ENCODE peak calls at places on chromosomes 4 and X, in ten cellular contexts. One of them, this sample, is unnamed. For H3K9me3 and H3K4me1, the result is how much of the 10 kb centered on the place peaks cover.

GRCh38 chr4:169228076-169228475 is 42.7 kb downstream of the SH3RF1 start:
- DNase-seq in A549: no peak
- DNase-seq in colonic mucosa: no peak
- DNase-seq in neural progenitor cell: no peak
- DNase-seq in neuronal stem cell: no peak
- DNase-seq in CD8-positive, alpha-beta T cell: no peak
- DNase-seq in mesenchymal stem cell: no peak
- DNase-seq in heart left ventricle: no peak
- DNase-seq in NT2/D1: no peak
- DNase-seq in upper lobe of left lung: no peak
- DNase-seq in this sample: no peak

GRCh38 chrX:96763608-96764007 is 79.0 kb downstream of the DIAPH2 start:
- DNase-seq in A549: no peak
- DNase-seq in colonic mucosa: no peak
- DNase-seq in neural progenitor cell: no peak
- DNase-seq in neuronal stem cell: no peak
- DNase-seq in CD8-positive, alpha-beta T cell: no peak
- DNase-seq in mesenchymal stem cell: no peak
- DNase-seq in heart left ventricle: no peak
- DNase-seq in NT2/D1: no peak
- DNase-seq in upper lobe of left lung: no peak
- DNase-seq in this sample: no peak

GRCh38 chr4:24330198-24330972 is 254.0 kb downstream of the DHX15 start:
- DNase-seq in A549: no peak
- DNase-seq in colonic mucosa: no peak
- DNase-seq in neural progenitor cell: no peak
- DNase-seq in neuronal stem cell: no peak
- DNase-seq in CD8-positive, alpha-beta T cell: no peak
- DNase-seq in mesenchymal stem cell: no peak
- DNase-seq in heart left ventricle: no peak
- DNase-seq in NT2/D1: no peak
- DNase-seq in upper lobe of left lung: peak
- DNase-seq in this sample: no peak

GRCh38 chrX:1307626-1308340 is 28.8 kb upstream of the IL3RA start:
- DNase-seq in A549: no peak
- DNase-seq in colonic mucosa: no peak
- DNase-seq in neural progenitor cell: no peak
- DNase-seq in neuronal stem cell: no peak
- DNase-seq in CD8-positive, alpha-beta T cell: no peak
- DNase-seq in mesenchymal stem cell: no peak
- DNase-seq in heart left ventricle: no peak
- DNase-seq in NT2/D1: no peak
- DNase-seq in upper lobe of left lung: no peak
- DNase-seq in this sample: no peak

GRCh38 chr4:29081230-29081955 is 1638.8 kb upstream of the PCDH7 start:
- DNase-seq in A549: no peak
- DNase-seq in colonic mucosa: no peak
- DNase-seq in neural progenitor cell: no peak
- DNase-seq in neuronal stem cell: no peak
- DNase-seq in CD8-positive, alpha-beta T cell: no peak
- DNase-seq in mesenchymal stem cell: peak
- DNase-seq in heart left ventricle: no peak
- DNase-seq in NT2/D1: no peak
- DNase-seq in upper lobe of left lung: no peak
- DNase-seq in this sample: peak

GRCh38 chr4:184596617-184597185 is 52.5 kb downstream of the CASP3 start:
- DNase-seq in A549: no peak
- DNase-seq in colonic mucosa: no peak
- DNase-seq in neural progenitor cell: no peak
- DNase-seq in neuronal stem cell: no peak
- DNase-seq in CD8-positive, alpha-beta T cell: no peak
- DNase-seq in mesenchymal stem cell: no peak
- DNase-seq in heart left ventricle: no peak
- DNase-seq in NT2/D1: no peak
- DNase-seq in upper lobe of left lung: no peak
- DNase-seq in this sample: no peak

GRCh38 chr4:129862461-129862860 is 766.5 kb downstream of the C4orf33 start:
- DNase-seq in A549: no peak
- DNase-seq in colonic mucosa: no peak
- DNase-seq in neural progenitor cell: peak
- DNase-seq in neuronal stem cell: no peak
- DNase-seq in CD8-positive, alpha-beta T cell: no peak
- DNase-seq in mesenchymal stem cell: no peak
- DNase-seq in heart left ventricle: no peak
- DNase-seq in NT2/D1: peak
- DNase-seq in upper lobe of left lung: no peak
- DNase-seq in this sample: peak

GRCh38 chr4:8765084-8765483 is 106.6 kb downstream of the HMX1 start:
- DNase-seq in A549: no peak
- DNase-seq in colonic mucosa: no peak
- DNase-seq in neural progenitor cell: no peak
- DNase-seq in neuronal stem cell: no peak
- DNase-seq in CD8-positive, alpha-beta T cell: no peak
- DNase-seq in mesenchymal stem cell: no peak
- DNase-seq in heart left ventricle: peak
- DNase-seq in NT2/D1: no peak
- DNase-seq in upper lobe of left lung: no peak
- DNase-seq in this sample: no peak

GRCh38 chr4:76996445-76996844 is 46.9 kb downstream of the SEPTIN11 start:
- DNase-seq in A549: no peak
- DNase-seq in colonic mucosa: no peak
- DNase-seq in neural progenitor cell: no peak
- DNase-seq in neuronal stem cell: no peak
- DNase-seq in CD8-positive, alpha-beta T cell: no peak
- DNase-seq in mesenchymal stem cell: no peak
- DNase-seq in heart left ventricle: no peak
- DNase-seq in NT2/D1: no peak
- DNase-seq in upper lobe of left lung: no peak
- DNase-seq in this sample: no peak

GRCh38 chrX:49610718-49611310 is 12.0 kb downstream of the GAGE1 start:
- DNase-seq in A549: no peak
- DNase-seq in colonic mucosa: no peak
- DNase-seq in neural progenitor cell: no peak
- DNase-seq in neuronal stem cell: no peak
- DNase-seq in CD8-positive, alpha-beta T cell: no peak
- DNase-seq in mesenchymal stem cell: no peak
- DNase-seq in heart left ventricle: no peak
- DNase-seq in NT2/D1: no peak
- DNase-seq in upper lobe of left lung: no peak
- DNase-seq in this sample: no peak

GRCh38 chrX:147570483-147570882 is 341.2 kb upstream of the FMR1 start:
- DNase-seq in A549: no peak
- DNase-seq in colonic mucosa: no peak
- DNase-seq in neural progenitor cell: peak
- DNase-seq in neuronal stem cell: no peak
- DNase-seq in CD8-positive, alpha-beta T cell: no peak
- DNase-seq in mesenchymal stem cell: no peak
- DNase-seq in heart left ventricle: no peak
- DNase-seq in NT2/D1: no peak
- DNase-seq in upper lobe of left lung: no peak
- DNase-seq in this sample: no peak

GRCh38 chr4:182488886-182489285 is 245.7 kb downstream of the TENM3 start:
- DNase-seq in A549: no peak
- DNase-seq in colonic mucosa: no peak
- DNase-seq in neural progenitor cell: no peak
- DNase-seq in neuronal stem cell: no peak
- DNase-seq in CD8-positive, alpha-beta T cell: no peak
- DNase-seq in mesenchymal stem cell: no peak
- DNase-seq in heart left ventricle: no peak
- DNase-seq in NT2/D1: no peak
- DNase-seq in upper lobe of left lung: no peak
- DNase-seq in this sample: no peak

GRCh38 chr4:51932261-51932660 is 87.9 kb downstream of the LRRC66 start:
- DNase-seq in A549: no peak
- DNase-seq in colonic mucosa: no peak
- DNase-seq in neural progenitor cell: no peak
- DNase-seq in neuronal stem cell: no peak
- DNase-seq in CD8-positive, alpha-beta T cell: no peak
- DNase-seq in mesenchymal stem cell: no peak
- DNase-seq in heart left ventricle: no peak
- DNase-seq in NT2/D1: no peak
- DNase-seq in upper lobe of left lung: no peak
- DNase-seq in this sample: no peak

GRCh38 chrX:1389993-1390285 is 2.0 kb downstream of the SLC25A6 start:
- DNase-seq in A549: no peak
- DNase-seq in colonic mucosa: no peak
- DNase-seq in neural progenitor cell: no peak
- DNase-seq in neuronal stem cell: no peak
- DNase-seq in CD8-positive, alpha-beta T cell: no peak
- DNase-seq in mesenchymal stem cell: no peak
- DNase-seq in heart left ventricle: peak
- DNase-seq in NT2/D1: no peak
- DNase-seq in upper lobe of left lung: no peak
- DNase-seq in this sample: no peak

GRCh38 chr4:184448828-184449227 is 25.5 kb downstream of the IRF2 start:
- DNase-seq in A549: no peak
- DNase-seq in colonic mucosa: no peak
- DNase-seq in neural progenitor cell: peak
- DNase-seq in neuronal stem cell: no peak
- DNase-seq in CD8-positive, alpha-beta T cell: no peak
- DNase-seq in mesenchymal stem cell: peak
- DNase-seq in heart left ventricle: no peak
- DNase-seq in NT2/D1: no peak
- DNase-seq in upper lobe of left lung: no peak
- DNase-seq in this sample: no peak

GRCh38 chr4:180449395-180449956 is 1793.7 kb upstream of the TENM3 start:
- DNase-seq in A549: peak
- DNase-seq in colonic mucosa: no peak
- DNase-seq in neural progenitor cell: peak
- DNase-seq in neuronal stem cell: no peak
- DNase-seq in CD8-positive, alpha-beta T cell: no peak
- DNase-seq in mesenchymal stem cell: peak
- DNase-seq in heart left ventricle: no peak
- DNase-seq in NT2/D1: peak
- DNase-seq in upper lobe of left lung: no peak
- DNase-seq in this sample: peak

GRCh38 chrX:138150709-138151108 is 560.8 kb downstream of the FGF13 start:
- DNase-seq in A549: no peak
- DNase-seq in colonic mucosa: no peak
- DNase-seq in neural progenitor cell: no peak
- DNase-seq in neuronal stem cell: no peak
- DNase-seq in CD8-positive, alpha-beta T cell: no peak
- DNase-seq in mesenchymal stem cell: no peak
- DNase-seq in heart left ventricle: no peak
- DNase-seq in NT2/D1: no peak
- DNase-seq in upper lobe of left lung: no peak
- DNase-seq in this sample: peak

GRCh38 chr4:105666693-105667092 is 41.8 kb downstream of the INTS12 start:
- DNase-seq in A549: no peak
- DNase-seq in colonic mucosa: no peak
- DNase-seq in neural progenitor cell: peak
- DNase-seq in neuronal stem cell: no peak
- DNase-seq in CD8-positive, alpha-beta T cell: no peak
- DNase-seq in mesenchymal stem cell: peak
- DNase-seq in heart left ventricle: no peak
- DNase-seq in NT2/D1: no peak
- DNase-seq in upper lobe of left lung: no peak
- DNase-seq in this sample: peak

GRCh38 chrX:49915352-49916222 is 6.8 kb upstream of the CLCN5 start:
- DNase-seq in A549: peak
- DNase-seq in colonic mucosa: peak
- DNase-seq in neural progenitor cell: peak
- DNase-seq in neuronal stem cell: peak
- DNase-seq in CD8-positive, alpha-beta T cell: peak
- DNase-seq in mesenchymal stem cell: peak
- DNase-seq in heart left ventricle: no peak
- DNase-seq in NT2/D1: peak
- DNase-seq in upper lobe of left lung: no peak
- DNase-seq in this sample: peak

GRCh38 chrX:134801267-134801666 is 143.0 kb upstream of the PLAC1 start:
- DNase-seq in A549: no peak
- DNase-seq in colonic mucosa: no peak
- DNase-seq in neural progenitor cell: no peak
- DNase-seq in neuronal stem cell: no peak
- DNase-seq in CD8-positive, alpha-beta T cell: no peak
- DNase-seq in mesenchymal stem cell: no peak
- DNase-seq in heart left ventricle: no peak
- DNase-seq in NT2/D1: no peak
- DNase-seq in upper lobe of left lung: no peak
- DNase-seq in this sample: peak

GRCh38 chr4:164847967-164848649 is 28.9 kb upstream of the APELA start:
- DNase-seq in A549: no peak
- DNase-seq in colonic mucosa: no peak
- DNase-seq in neural progenitor cell: no peak
- DNase-seq in neuronal stem cell: no peak
- DNase-seq in CD8-positive, alpha-beta T cell: no peak
- DNase-seq in mesenchymal stem cell: no peak
- DNase-seq in heart left ventricle: no peak
- DNase-seq in NT2/D1: no peak
- DNase-seq in upper lobe of left lung: no peak
- DNase-seq in this sample: no peak

GRCh38 chr4:5084911-5085475 is 33.7 kb downstream of the STK32B start:
- DNase-seq in A549: no peak
- DNase-seq in colonic mucosa: no peak
- DNase-seq in neural progenitor cell: no peak
- DNase-seq in neuronal stem cell: no peak
- DNase-seq in CD8-positive, alpha-beta T cell: no peak
- DNase-seq in mesenchymal stem cell: peak
- DNase-seq in heart left ventricle: no peak
- DNase-seq in NT2/D1: no peak
- DNase-seq in upper lobe of left lung: no peak
- DNase-seq in this sample: no peak
- H3K9me3 ChIP-seq in A549: under half
- H3K9me3 ChIP-seq in colonic mucosa: under half
- H3K9me3 ChIP-seq in neural progenitor cell: under half
- H3K9me3 ChIP-seq in neuronal stem cell: under half
- H3K9me3 ChIP-seq in CD8-positive, alpha-beta T cell: under half
- H3K9me3 ChIP-seq in mesenchymal stem cell: under half
- H3K9me3 ChIP-seq in heart left ventricle: under half
- H3K9me3 ChIP-seq in NT2/D1: under half
- H3K9me3 ChIP-seq in upper lobe of left lung: under half
- H3K9me3 ChIP-seq in this sample: under half

GRCh38 chr4:88015659-88016295 is 8.3 kb downstream of the PKD2 start:
- DNase-seq in A549: no peak
- DNase-seq in colonic mucosa: no peak
- DNase-seq in neural progenitor cell: no peak
- DNase-seq in neuronal stem cell: no peak
- DNase-seq in CD8-positive, alpha-beta T cell: no peak
- DNase-seq in mesenchymal stem cell: no peak
- DNase-seq in heart left ventricle: no peak
- DNase-seq in NT2/D1: no peak
- DNase-seq in upper lobe of left lung: no peak
- DNase-seq in this sample: no peak
- H3K4me1 ChIP-seq in A549: half or more
- H3K4me1 ChIP-seq in colonic mucosa: under half
- H3K4me1 ChIP-seq in neural progenitor cell: under half
- H3K4me1 ChIP-seq in neuronal stem cell: under half
- H3K4me1 ChIP-seq in CD8-positive, alpha-beta T cell: under half
- H3K4me1 ChIP-seq in mesenchymal stem cell: under half
- H3K4me1 ChIP-seq in heart left ventricle: under half
- H3K4me1 ChIP-seq in NT2/D1: under half
- H3K4me1 ChIP-seq in upper lobe of left lung: under half
- H3K4me1 ChIP-seq in this sample: under half

GRCh38 chrX:77264490-77264889 is 182.7 kb upstream of the FGF16 start:
- DNase-seq in A549: no peak
- DNase-seq in colonic mucosa: no peak
- DNase-seq in neural progenitor cell: no peak
- DNase-seq in neuronal stem cell: no peak
- DNase-seq in CD8-positive, alpha-beta T cell: no peak
- DNase-seq in mesenchymal stem cell: no peak
- DNase-seq in heart left ventricle: no peak
- DNase-seq in NT2/D1: no peak
- DNase-seq in upper lobe of left lung: no peak
- DNase-seq in this sample: no peak
- H3K9me3 ChIP-seq in A549: under half
- H3K9me3 ChIP-seq in colonic mucosa: under half
- H3K9me3 ChIP-seq in neural progenitor cell: under half
- H3K9me3 ChIP-seq in neuronal stem cell: under half
- H3K9me3 ChIP-seq in CD8-positive, alpha-beta T cell: under half
- H3K9me3 ChIP-seq in mesenchymal stem cell: under half
- H3K9me3 ChIP-seq in heart left ventricle: under half
- H3K9me3 ChIP-seq in NT2/D1: under half
- H3K9me3 ChIP-seq in upper lobe of left lung: under half
- H3K9me3 ChIP-seq in this sample: under half

GRCh38 chrX:118612290-118612689 is 115.1 kb upstream of the IL13RA1 start:
- DNase-seq in A549: no peak
- DNase-seq in colonic mucosa: no peak
- DNase-seq in neural progenitor cell: no peak
- DNase-seq in neuronal stem cell: no peak
- DNase-seq in CD8-positive, alpha-beta T cell: no peak
- DNase-seq in mesenchymal stem cell: no peak
- DNase-seq in heart left ventricle: no peak
- DNase-seq in NT2/D1: no peak
- DNase-seq in upper lobe of left lung: no peak
- DNase-seq in this sample: no peak
- H3K4me1 ChIP-seq in A549: under half
- H3K4me1 ChIP-seq in colonic mucosa: under half
- H3K4me1 ChIP-seq in neural progenitor cell: under half
- H3K4me1 ChIP-seq in neuronal stem cell: under half
- H3K4me1 ChIP-seq in CD8-positive, alpha-beta T cell: under half
- H3K4me1 ChIP-seq in mesenchymal stem cell: under half
- H3K4me1 ChIP-seq in heart left ventricle: under half
- H3K4me1 ChIP-seq in NT2/D1: under half
- H3K4me1 ChIP-seq in upper lobe of left lung: under half
- H3K4me1 ChIP-seq in this sample: under half